ENCODE peak calls at places on chromosomes 12 and 14, in seven cellular contexts. One of them, this sample, is unnamed.

GRCh38 chr14:99674064-99674650 is 9.9 kb upstream of the CYP46A1 start:
- DNase-seq in Panc1: no peak
- DNase-seq in stimulated activated CD4-positive, alpha-beta T cell treated with anti-CD3 and anti-CD28 coated beads, TNF-alpha, amount 100 ng/mL, for 48 hours: no peak
- DNase-seq in astrocyte of the cerebellum: no peak
- DNase-seq in amniotic stem cell: no peak
- DNase-seq in mammary epithelial cell: no peak
- DNase-seq in EH: no peak
- DNase-seq in this sample: no peak

GRCh38 chr14:64623576-64624165 is 73.9 kb downstream of the PPP1R36 start:
- DNase-seq in Panc1: no peak
- DNase-seq in stimulated activated CD4-positive, alpha-beta T cell treated with anti-CD3 and anti-CD28 coated beads, TNF-alpha, amount 100 ng/mL, for 48 hours: no peak
- DNase-seq in astrocyte of the cerebellum: no peak
- DNase-seq in amniotic stem cell: no peak
- DNase-seq in mammary epithelial cell: no peak
- DNase-seq in EH: no peak
- DNase-seq in this sample: no peak

GRCh38 chr14:45998554-45998953 is 653.0 kb downstream of the RPL10L start:
- DNase-seq in Panc1: no peak
- DNase-seq in stimulated activated CD4-positive, alpha-beta T cell treated with anti-CD3 and anti-CD28 coated beads, TNF-alpha, amount 100 ng/mL, for 48 hours: no peak
- DNase-seq in astrocyte of the cerebellum: no peak
- DNase-seq in amniotic stem cell: no peak
- DNase-seq in mammary epithelial cell: no peak
- DNase-seq in EH: no peak
- DNase-seq in this sample: no peak

GRCh38 chr12:93790472-93791152 is 113.4 kb downstream of the CRADD start:
- DNase-seq in Panc1: no peak
- DNase-seq in stimulated activated CD4-positive, alpha-beta T cell treated with anti-CD3 and anti-CD28 coated beads, TNF-alpha, amount 100 ng/mL, for 48 hours: no peak
- DNase-seq in astrocyte of the cerebellum: no peak
- DNase-seq in amniotic stem cell: peak; percentile 74
- DNase-seq in mammary epithelial cell: peak; percentile 84
- DNase-seq in EH: peak; percentile 91
- DNase-seq in this sample: peak; percentile 24

GRCh38 chr12:102429755-102430154 is 50.6 kb downstream of the IGF1 start:
- DNase-seq in Panc1: no peak
- DNase-seq in stimulated activated CD4-positive, alpha-beta T cell treated with anti-CD3 and anti-CD28 coated beads, TNF-alpha, amount 100 ng/mL, for 48 hours: no peak
- DNase-seq in astrocyte of the cerebellum: no peak
- DNase-seq in amniotic stem cell: no peak
- DNase-seq in mammary epithelial cell: no peak
- DNase-seq in EH: no peak
- DNase-seq in this sample: no peak

GRCh38 chr12:51388066-51388799 is 3.0 kb downstream of the GALNT6 start:
- DNase-seq in Panc1: no peak
- DNase-seq in stimulated activated CD4-positive, alpha-beta T cell treated with anti-CD3 and anti-CD28 coated beads, TNF-alpha, amount 100 ng/mL, for 48 hours: no peak
- DNase-seq in astrocyte of the cerebellum: peak; percentile 24
- DNase-seq in amniotic stem cell: no peak
- DNase-seq in mammary epithelial cell: peak; percentile 54
- DNase-seq in EH: peak; percentile 90
- DNase-seq in this sample: no peak

GRCh38 chr12:131418884-131419283 is 292.0 kb upstream of the SFSWAP start:
- DNase-seq in Panc1: no peak
- DNase-seq in stimulated activated CD4-positive, alpha-beta T cell treated with anti-CD3 and anti-CD28 coated beads, TNF-alpha, amount 100 ng/mL, for 48 hours: no peak
- DNase-seq in astrocyte of the cerebellum: no peak
- DNase-seq in amniotic stem cell: no peak
- DNase-seq in mammary epithelial cell: no peak
- DNase-seq in EH: no peak
- DNase-seq in this sample: no peak

GRCh38 chr12:112381421-112381897 is 772 bp downstream of the HECTD4 start:
- DNase-seq in Panc1: no peak
- DNase-seq in stimulated activated CD4-positive, alpha-beta T cell treated with anti-CD3 and anti-CD28 coated beads, TNF-alpha, amount 100 ng/mL, for 48 hours: no peak
- DNase-seq in astrocyte of the cerebellum: no peak
- DNase-seq in amniotic stem cell: no peak
- DNase-seq in mammary epithelial cell: peak; percentile 31
- DNase-seq in EH: peak; percentile 33
- DNase-seq in this sample: peak; percentile 31

GRCh38 chr14:71117839-71118743 is 210.8 kb downstream of the PCNX1 start:
- DNase-seq in Panc1: no peak
- DNase-seq in stimulated activated CD4-positive, alpha-beta T cell treated with anti-CD3 and anti-CD28 coated beads, TNF-alpha, amount 100 ng/mL, for 48 hours: no peak
- DNase-seq in astrocyte of the cerebellum: no peak
- DNase-seq in amniotic stem cell: peak; percentile 86
- DNase-seq in mammary epithelial cell: peak; percentile 72
- DNase-seq in EH: peak; percentile 94
- DNase-seq in this sample: no peak

GRCh38 chr14:75969126-75969525 is 12.7 kb downstream of the TGFB3 start:
- DNase-seq in Panc1: no peak
- DNase-seq in stimulated activated CD4-positive, alpha-beta T cell treated with anti-CD3 and anti-CD28 coated beads, TNF-alpha, amount 100 ng/mL, for 48 hours: no peak
- DNase-seq in astrocyte of the cerebellum: no peak
- DNase-seq in amniotic stem cell: no peak
- DNase-seq in mammary epithelial cell: no peak
- DNase-seq in EH: no peak
- DNase-seq in this sample: no peak